ENCODE peak calls at places on chromosome 13, in seven cellular contexts. R, J, K, M, T, V and A are unnamed samples.

GRCh38 chr13:110170020-110170790 is 136.8 kb downstream of the COL4A1 start:
- DNase-seq in R (no peak), J (no peak), K (no peak), M (no peak), T (no peak), V (no peak), A (no peak)

GRCh38 chr13:97229699-97230098 is 7.6 kb downstream of the MBNL2 start:
- DNase-seq in R (no peak), J (no peak), K (no peak), M (no peak), T (no peak), V (no peak), A (no peak)

GRCh38 chr13:67136157-67136556 is 94.0 kb downstream of the PCDH9 start:
- DNase-seq in R (no peak), J (peak; percentile 36), K (no peak), M (no peak), T (no peak), V (no peak), A (no peak)

GRCh38 chr13:42027286-42027685 is 21.2 kb upstream of the DGKH start:
- DNase-seq in R (no peak), J (no peak), K (no peak), M (no peak), T (no peak), V (no peak), A (no peak)

GRCh38 chr13:19587635-19588300 is 26.4 kb upstream of the TPTE2 start:
- DNase-seq in R (no peak), J (peak; percentile 56), K (no peak), M (no peak), T (no peak), V (peak; percentile 52), A (no peak)

GRCh38 chr13:50543767-50544166 is 299.7 kb downstream of the DLEU7 start:
- DNase-seq in R (no peak), J (peak; percentile 75), K (no peak), M (no peak), T (peak; percentile 52), V (peak; percentile 88), A (no peak)

GRCh38 chr13:84121456-84121855 is 239.2 kb upstream of the SLITRK1 start:
- DNase-seq in R (no peak), J (peak; percentile 20), K (no peak), M (no peak), T (no peak), V (peak; percentile 43), A (peak; percentile 5)

GRCh38 chr13:95201814-95202521 is 99.3 kb downstream of the ABCC4 start:
- DNase-seq in R (peak; percentile 44), J (peak; percentile 69), K (no peak), M (no peak), T (no peak), V (peak; percentile 10), A (no peak)

GRCh38 chr13:111407381-111408131 is 87.1 kb downstream of the TEX29 start:
- DNase-seq in R (no peak), J (no peak), K (no peak), M (no peak), T (no peak), V (no peak), A (no peak)

GRCh38 chr13:99526549-99526948 is 25.3 kb downstream of the TM9SF2 start:
- DNase-seq in R (no peak), J (no peak), K (no peak), M (no peak), T (no peak), V (no peak), A (no peak)

GRCh38 chr13:51330741-51331140 is 8.8 kb upstream of the SERPINE3 start:
- DNase-seq in R (no peak), J (peak; percentile 64), K (no peak), M (no peak), T (no peak), V (peak; percentile 23), A (peak; percentile 39)

GRCh38 chr13:110536006-110536693 is 25.4 kb downstream of the RAB20 start:
- DNase-seq in R (peak; percentile 65), J (no peak), K (no peak), M (peak; percentile 68), T (no peak), V (no peak), A (no peak)

DNA sequence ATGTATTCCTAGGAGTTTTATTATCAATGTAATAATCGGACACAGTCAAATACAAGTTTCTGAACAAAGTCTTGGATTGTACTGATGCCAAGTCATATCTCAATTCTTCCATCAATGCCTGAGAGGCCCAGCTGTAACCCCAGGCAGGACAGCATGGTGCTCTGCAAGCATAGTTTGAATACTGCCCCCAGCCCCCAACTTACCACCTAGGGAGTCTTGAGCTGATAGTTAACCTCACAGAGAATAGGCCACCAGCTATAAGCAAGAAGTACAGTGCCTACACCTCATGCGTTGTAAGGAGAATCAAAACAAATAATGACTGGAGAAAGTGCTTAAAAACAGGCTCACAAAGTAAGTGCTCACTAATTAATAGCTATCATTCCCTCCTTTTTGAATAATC is 2.7 kb downstream of the PROSER1 start:
- DNase-seq in R (no peak), J (no peak), K (no peak), M (no peak), T (no peak), V (no peak), A (no peak)
- H3K4me3 ChIP-seq in R (peak overlapping the region; percentile 87), J (peak overlapping the region; percentile 92), K (no peak overlapping the region), M (no peak overlapping the region), T (peak overlapping the region; percentile 95), V (peak overlapping the region; percentile 96), A (peak overlapping the region; percentile 8)

DNA sequence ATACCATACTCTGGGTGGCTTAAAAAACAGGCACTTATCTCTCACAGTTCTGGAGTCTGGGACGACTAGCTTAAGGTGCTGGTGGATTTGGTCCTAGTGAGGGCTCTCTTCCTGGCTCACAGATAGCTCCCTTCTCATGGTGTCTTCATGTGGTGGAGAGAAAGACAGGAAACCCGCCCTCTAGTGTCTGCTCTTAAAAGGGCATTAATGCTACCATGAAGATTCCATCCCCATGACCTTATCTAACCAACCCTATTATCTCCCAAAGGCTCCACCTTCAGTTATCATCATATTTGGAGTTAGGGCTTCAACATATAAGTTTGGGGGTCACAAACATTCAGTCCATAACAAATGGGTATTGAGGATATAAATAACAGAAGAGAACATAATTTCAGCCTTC is 139.4 kb downstream of the HS6ST3 start:
- DNase-seq in R (no peak), J (peak; percentile 2), K (no peak), M (no peak), T (no peak), V (peak; percentile 31), A (no peak)
- TF ChIP-seq CTCF in R (peak; percentile 18), J (peak; percentile 48), K (peak; percentile 45), M (no peak), T (peak; percentile 34), V (peak; percentile 47), A (no peak)

GRCh38 chr13:40770934-40771618 is at the start of gene MRPS31:
- DNase-seq in R (peak; percentile 96), J (peak; percentile 96), K (peak; percentile 94), M (peak; percentile 94), T (peak; percentile 97), V (peak; percentile 94), A (peak; percentile 70)

GRCh38 chr13:40765602-40766001 is 5.4 kb downstream of the MRPS31 start:
- DNase-seq in R (no peak), J (no peak), K (no peak), M (no peak), T (no peak), V (no peak), A (no peak)

GRCh38 chr13:40772765-40773473 is 1.9 kb upstream of the MRPS31 start:
- DNase-seq in R (no peak), J (no peak), K (no peak), M (no peak), T (no peak), V (no peak), A (no peak)

GRCh38 chr13:40770609-40770933 is 419 bp downstream of the MRPS31 start:
- DNase-seq in R (no peak), J (no peak), K (no peak), M (no peak), T (no peak), V (no peak), A (no peak)

GRCh38 chr13:40769970-40770369 is 1.0 kb downstream of the MRPS31 start:
- DNase-seq in R (no peak), J (no peak), K (no peak), M (no peak), T (no peak), V (no peak), A (no peak)
- H3K4me3 ChIP-seq in R (peak overlapping the region; percentile 66), J (peak overlapping the region; percentile 93), K (peak overlapping the region; percentile 46), M (no peak overlapping the region), T (peak overlapping the region; percentile 88), V (peak overlapping the region; percentile 100), A (peak overlapping the region; percentile 79)

GRCh38 chr13:32947886-32948285 is 68.3 kb upstream of the KL start:
- DNase-seq in R (no peak), J (no peak), K (no peak), M (no peak), T (no peak), V (no peak), A (no peak)
- TF ChIP-seq CTCF in R (no peak), J (no peak), K (no peak), M (no peak), T (no peak), V (no peak), A (no peak)

DNA sequence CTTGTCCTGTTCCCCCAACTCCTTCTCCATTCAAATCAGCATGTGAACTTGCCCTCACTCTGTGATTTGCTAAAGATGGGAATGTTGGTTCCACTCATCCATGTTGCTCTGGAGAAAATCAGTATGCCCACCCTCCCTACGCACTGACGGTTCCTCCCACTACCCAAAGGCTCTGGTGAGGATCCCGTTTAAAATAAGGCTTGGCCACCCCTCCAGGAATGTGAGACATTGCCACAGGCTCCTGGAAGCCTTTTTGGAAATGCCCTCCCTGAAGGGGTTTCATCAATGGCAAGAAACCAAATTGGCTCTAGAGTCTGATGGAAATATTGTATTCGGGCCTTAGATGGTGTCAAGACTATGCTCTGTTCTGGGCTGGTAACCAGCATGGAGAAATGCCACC is 187.3 kb downstream of the USP12 start:
- DNase-seq in R (no peak), J (no peak), K (no peak), M (no peak), T (no peak), V (peak; percentile 59), A (no peak)
- H3K4me3 ChIP-seq in R (no peak overlapping the region), J (no peak overlapping the region), K (no peak overlapping the region), M (no peak overlapping the region), T (no peak overlapping the region), V (no peak overlapping the region), A (no peak overlapping the region)

GRCh38 chr13:64471916-64472315 is 2758.2 kb downstream of the PCDH9 start:
- DNase-seq in R (no peak), J (peak; percentile 72), K (no peak), M (no peak), T (no peak), V (peak; percentile 81), A (peak; percentile 14)
- TF ChIP-seq CTCF in R (no peak), J (peak; percentile 47), K (no peak), M (no peak), T (peak; percentile 18), V (peak; percentile 50), A (peak; percentile 38)

GRCh38 chr13:70571221-70571620 is 463.0 kb upstream of the KLHL1 start:
- DNase-seq in R (no peak), J (no peak), K (no peak), M (no peak), T (no peak), V (no peak), A (no peak)

GRCh38 chr13:70568571-70568970 is 460.3 kb upstream of the KLHL1 start:
- DNase-seq in R (no peak), J (peak; percentile 51), K (no peak), M (no peak), T (no peak), V (peak; percentile 25), A (no peak)
- H3K4me3 ChIP-seq in R (no peak overlapping the region), J (no peak overlapping the region), K (no peak overlapping the region), M (no peak overlapping the region), T (no peak overlapping the region), V (no peak overlapping the region), A (no peak overlapping the region)

GRCh38 chr13:76879211-76879875 is 6.9 kb downstream of the KCTD12 start:
- DNase-seq in R (peak; percentile 63), J (peak; percentile 93), K (no peak), M (peak; percentile 83), T (peak; percentile 77), V (peak; percentile 92), A (peak; percentile 79)
- TF ChIP-seq CTCF in R (no peak), J (no peak), K (no peak), M (no peak), T (no peak), V (no peak), A (no peak)